ENCODE peak calls at places on chromosomes 7 and 10, in four cellular contexts. V, C, T and L are unnamed samples.

GRCh38 chr10:34967411-34967880 is 122.7 kb downstream of the CUL2 start:
- DNase-seq in V (peak; percentile 26), C (no peak), T (no peak), L (peak; percentile 28)

GRCh38 chr10:15419279-15419874 is 48.3 kb upstream of the FAM171A1 start:
- DNase-seq in V (peak; percentile 71), C (peak; percentile 7), T (no peak), L (no peak)

GRCh38 chr10:95395947-95396449 is 105.2 kb upstream of the PDLIM1 start:
- DNase-seq in V (no peak), C (no peak), T (no peak), L (no peak)

GRCh38 chr10:25815999-25816768 is 117.8 kb upstream of the MYO3A start:
- DNase-seq in V (no peak), C (no peak), T (no peak), L (no peak)

GRCh38 chr10:6300106-6300783 is 97.5 kb downstream of the PFKFB3 start:
- DNase-seq in V (no peak), C (peak; percentile 11), T (no peak), L (peak; percentile 44)

GRCh38 chr7:93185303-93186027 is 37.3 kb upstream of the SAMD9L start:
- DNase-seq in V (peak; percentile 15), C (no peak), T (no peak), L (no peak)

GRCh38 chr10:64014281-64014680 is 493.1 kb downstream of the REEP3 start:
- DNase-seq in V (no peak), C (no peak), T (no peak), L (no peak)

GRCh38 chr10:55474258-55474657 is 673.2 kb upstream of the PCDH15 start:
- DNase-seq in V (no peak), C (no peak), T (no peak), L (no peak)

GRCh38 chr7:148204639-148205292 is 385.8 kb upstream of the C7orf33 start:
- DNase-seq in V (no peak), C (no peak), T (no peak), L (no peak)

GRCh38 chr7:98521089-98521692 is 95.9 kb upstream of the NPTX2 start:
- DNase-seq in V (no peak), C (no peak), T (no peak), L (no peak)

DNA sequence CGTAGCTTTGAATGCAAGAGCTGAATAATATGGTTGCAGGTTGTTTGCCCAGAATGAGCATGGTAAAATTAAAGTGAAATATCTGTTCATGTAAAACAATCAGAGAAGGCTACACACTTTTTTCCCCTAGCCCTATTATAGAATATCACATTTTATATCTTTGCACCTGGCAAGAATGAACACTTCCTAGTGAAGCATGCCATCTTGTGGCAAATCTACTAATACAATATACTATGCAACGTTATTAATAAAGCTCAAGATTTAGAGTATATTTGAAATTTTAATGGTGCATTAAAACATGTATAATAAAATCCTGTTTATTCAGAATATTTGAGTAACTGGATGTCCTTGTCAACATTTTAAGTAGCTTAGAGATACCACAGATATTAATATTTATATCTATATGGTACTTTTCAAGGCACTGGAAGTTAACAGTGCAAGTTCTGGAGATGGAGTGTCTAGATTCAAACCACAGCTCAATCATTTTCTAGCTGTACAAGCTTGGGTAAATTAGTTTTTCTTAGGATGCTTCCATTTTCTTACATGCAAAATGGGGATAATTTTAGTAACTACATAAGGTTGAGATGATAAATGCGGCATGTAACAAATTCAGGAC is 643.1 kb upstream of the SEMA3D start:
- DNase-seq in V (no peak), C (no peak), T (no peak), L (peak; percentile 3)
- TF ChIP-seq CTCF in V (no peak), C (peak; percentile 44), T (no peak), L (peak; percentile 42)

DNA sequence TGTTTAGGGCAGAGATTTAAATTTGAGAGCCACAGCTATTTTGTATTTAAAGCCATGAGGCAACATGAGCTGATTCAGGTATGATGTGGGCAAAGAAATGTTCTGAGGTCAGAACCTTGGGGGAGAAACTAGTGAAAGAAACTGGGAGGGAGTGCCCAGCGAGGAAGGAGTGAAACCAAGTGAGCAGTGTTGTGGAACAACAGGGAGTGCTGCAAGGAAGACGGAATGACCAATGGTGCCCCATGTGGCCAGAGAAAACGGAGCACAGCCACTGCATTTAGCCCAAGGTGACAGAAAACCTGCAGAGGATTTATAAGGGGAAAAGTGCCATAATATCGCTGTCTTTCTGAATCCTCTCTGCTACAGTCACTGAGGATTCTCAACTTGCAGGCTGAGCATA is 777.2 kb downstream of the CCSER2 start:
- DNase-seq in V (no peak), C (no peak), T (no peak), L (no peak)
- TF ChIP-seq CTCF in V (no peak), C (no peak), T (no peak), L (no peak)

GRCh38 chr7:145152589-145152988 is 316.7 kb upstream of the TPK1 start:
- DNase-seq in V (no peak), C (no peak), T (no peak), L (no peak)
- TF ChIP-seq CTCF in V (no peak), C (no peak), T (no peak), L (no peak)

GRCh38 chr7:107384025-107384424 is 85.8 kb upstream of the GPR22 start:
- DNase-seq in V (no peak), C (no peak), T (no peak), L (no peak)
- TF ChIP-seq CTCF in V (peak; percentile 8), C (peak; percentile 1), T (no peak), L (no peak)

GRCh38 chr10:128916339-128916738 is 550.7 kb upstream of the MGMT start:
- DNase-seq in V (no peak), C (no peak), T (no peak), L (no peak)
- TF ChIP-seq CTCF in V (no peak), C (no peak), T (no peak), L (no peak)

GRCh38 chr7:36084485-36085091 is 68.5 kb upstream of the EEPD1 start:
- DNase-seq in V (no peak), C (no peak), T (peak; percentile 62), L (peak; percentile 8)
- TF ChIP-seq CTCF in V (no peak), C (peak; percentile 50), T (peak; percentile 25), L (peak; percentile 49)